ENCODE peak calls at places on chromosomes 16 and 17, in seven cellular contexts. Z, T, W, B, E, X and P are unnamed samples.

GRCh38 chr16:22359679-22360078 is 14.7 kb downstream of the CDR2 start:
- DNase-seq in B (no peak), T (no peak), E (no peak), Z (no peak), X (no peak), W (no peak), P (no peak)

GRCh38 chr16:65201446-65202010 is 79.7 kb upstream of the CDH11 start:
- DNase-seq in W (no peak), T (no peak), Z (no peak), B (no peak), X (no peak), E (no peak), P (no peak)

GRCh38 chr17:52170963-52171572 is 12.6 kb upstream of the CA10 start:
- DNase-seq in E (peak; percentile 20), Z (peak; percentile 1), B (no peak), W (no peak), T (no peak), X (no peak), P (no peak)

GRCh38 chr16:19710191-19710908 is 7.7 kb downstream of the KNOP1 start:
- DNase-seq in E (no peak), W (no peak), X (no peak), B (no peak), T (no peak), Z (no peak), P (no peak)

GRCh38 chr17:68526548-68526947 is 14.3 kb downstream of the PRKAR1A start:
- DNase-seq in Z (no peak), W (no peak), X (no peak), E (no peak), T (no peak), B (no peak), P (no peak)

GRCh38 chr17:47803201-47803600 is 18.4 kb downstream of the OSBPL7 start:
- DNase-seq in T (no peak), W (no peak), B (no peak), Z (no peak), E (no peak), X (peak; percentile 32), P (no peak)

GRCh38 chr16:89827383-89828198 is 684 bp upstream of the SPIRE2 start:
- DNase-seq in E (peak; percentile 63), Z (peak; percentile 59), X (no peak), B (no peak), W (peak; percentile 25), T (no peak), P (no peak)

GRCh38 chr16:1745181-1745899 is 26.0 kb downstream of the NME3 start:
- DNase-seq in Z (peak; percentile 30), X (peak; percentile 76), T (no peak), E (no peak), B (no peak), W (no peak), P (no peak)

GRCh38 chr16:30370444-30371247 is at the start of gene TBC1D10B:
- DNase-seq in E (peak; percentile 99), T (peak; percentile 100), Z (peak; percentile 100), X (peak; percentile 100), W (peak; percentile 96), B (peak; percentile 100), P (peak; percentile 97)

GRCh38 chr16:82979406-82980111 is 352.8 kb downstream of the CDH13 start:
- DNase-seq in E (no peak), W (no peak), X (no peak), T (no peak), Z (no peak), B (no peak), P (no peak)

GRCh38 chr17:82414548-82415281 is 3.4 kb upstream of the HEXD start:
- DNase-seq in B (no peak), E (peak; percentile 91), W (peak; percentile 78), Z (peak; percentile 73), T (peak; percentile 64), X (peak; percentile 93), P (peak; percentile 81)

GRCh38 chr17:29359777-29360176 is 30.4 kb upstream of the TAOK1 start:
- DNase-seq in Z (no peak), B (no peak), T (no peak), X (no peak), E (no peak), W (no peak), P (no peak)

GRCh38 chr17:81900181-81900820 is 1.7 kb upstream of the NPB start:
- DNase-seq in E (no peak), T (no peak), X (no peak), B (no peak), Z (no peak), W (no peak), P (no peak)

GRCh38 chr16:28274676-28275075 is 17.6 kb upstream of the SBK1 start:
- DNase-seq in E (no peak), T (no peak), X (no peak), Z (no peak), B (no peak), W (no peak), P (no peak)
- TF ChIP-seq CTCF in E (no peak), T (no peak), X (no peak), Z (no peak), B (no peak), W (no peak), P (no peak)

DNA sequence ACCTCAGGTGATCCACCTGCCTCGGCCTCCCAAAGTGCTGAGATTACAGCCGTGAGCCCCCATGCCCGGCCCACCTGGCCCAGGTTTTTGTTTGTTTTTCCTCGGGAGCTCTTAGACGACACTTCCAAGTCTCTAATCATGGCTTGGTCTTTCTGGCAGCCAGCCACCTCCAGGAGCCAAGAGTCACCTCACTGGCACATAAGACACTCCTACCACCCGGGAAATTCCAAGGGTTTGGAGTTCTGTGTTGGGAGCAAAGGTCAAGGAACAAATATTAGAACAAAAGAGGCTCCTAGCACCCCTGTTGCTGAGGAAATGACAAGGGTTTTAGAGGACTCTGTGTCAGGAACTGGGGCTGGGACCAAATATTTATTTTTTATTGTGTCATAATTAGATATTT is 29.4 kb downstream of the MGRN1 start:
- DNase-seq in B (no peak), Z (no peak), X (no peak), T (no peak), W (no peak), E (no peak), P (no peak)
- TF ChIP-seq CTCF in B (no peak), Z (no peak), X (no peak), T (no peak), W (no peak), E (no peak), P (no peak)

GRCh38 chr17:80826955-80827645 is 164.5 kb upstream of the CHMP6 start:
- DNase-seq in B (peak; percentile 92), W (peak; percentile 87), T (no peak), X (peak; percentile 95), E (no peak), Z (peak; percentile 99), P (no peak)
- TF ChIP-seq CTCF in B (peak; percentile 11), W (no peak), T (no peak), X (no peak), E (no peak), Z (peak; percentile 17), P (no peak)

GRCh38 chr17:10360578-10360977 is 12.2 kb downstream of the MYH13 start:
- DNase-seq in W (no peak), T (no peak), X (no peak), B (no peak), E (no peak), Z (peak; percentile 79), P (no peak)

GRCh38 chr17:10352866-10353265 is 19.9 kb downstream of the MYH13 start:
- DNase-seq in T (no peak), E (no peak), B (no peak), X (no peak), Z (no peak), W (no peak), P (no peak)

GRCh38 chr17:10357768-10358167 is 15.0 kb downstream of the MYH13 start:
- DNase-seq in Z (no peak), E (peak; percentile 72), W (no peak), X (no peak), B (no peak), T (peak; percentile 20), P (peak; percentile 55)
- TF ChIP-seq CTCF in Z (peak; percentile 45), E (peak; percentile 58), W (peak; percentile 36), X (no peak), B (peak; percentile 61), T (peak; percentile 80), P (peak; percentile 59)

GRCh38 chr16:12314786-12315185 is 338.3 kb downstream of the SNX29 start:
- DNase-seq in W (no peak), E (no peak), B (no peak), X (no peak), Z (no peak), T (no peak), P (no peak)

GRCh38 chr16:12313902-12314621 is 337.5 kb downstream of the SNX29 start:
- DNase-seq in Z (no peak), B (no peak), E (no peak), W (no peak), T (no peak), X (no peak), P (no peak)

GRCh38 chr16:12308060-12308459 is 331.5 kb downstream of the SNX29 start:
- DNase-seq in W (no peak), T (no peak), X (no peak), B (no peak), Z (no peak), E (no peak), P (no peak)

GRCh38 chr16:12311887-12312286 is 335.4 kb downstream of the SNX29 start:
- DNase-seq in W (no peak), T (peak; percentile 60), E (no peak), Z (no peak), X (no peak), B (no peak), P (no peak)

DNA sequence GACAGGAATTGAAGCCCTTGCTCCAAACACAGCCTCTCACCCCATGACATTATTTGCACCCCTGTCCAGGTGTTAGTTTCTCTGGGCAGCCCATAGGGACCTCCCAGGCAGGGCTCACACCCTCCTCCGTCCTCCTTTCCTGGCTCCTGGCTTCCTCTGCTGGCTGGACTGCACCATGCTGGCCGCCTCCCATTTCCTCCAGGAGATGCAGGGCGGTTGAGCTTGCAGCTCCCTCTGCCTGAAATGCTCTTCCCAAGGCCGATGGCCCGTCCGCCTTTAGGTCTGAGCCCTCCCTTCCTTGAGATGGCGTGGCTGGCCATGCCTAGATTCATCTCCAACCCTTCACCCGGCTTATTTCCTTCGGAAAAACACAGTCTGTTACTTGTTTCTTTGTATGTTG is 334.8 kb downstream of the SNX29 start:
- DNase-seq in X (no peak), Z (no peak), W (no peak), E (peak; percentile 58), T (no peak), B (no peak), P (no peak)
- TF ChIP-seq CTCF in X (no peak), Z (no peak), W (no peak), E (no peak), T (no peak), B (no peak), P (no peak)